ENCODE peak calls at places on chromosomes 12 and 14, in four cellular contexts. J is body of pancreas, V is ovary, P is sigmoid colon. I is an unnamed sample. For H3K27me3 and H3K36me3, the result is how much of the 10 kb centered on the place peaks cover.

GRCh38 chr12:125549836-125550235 is 484.6 kb downstream of the AACS start:
- DNase-seq in J (no peak), V (no peak), P (no peak), I (no peak)

GRCh38 chr12:16228067-16228466 is 49.4 kb downstream of the SLC15A5 start:
- DNase-seq in J (no peak), V (no peak), P (no peak), I (no peak)

GRCh38 chr14:71507681-71508080 is 424.5 kb upstream of the RGS6 start:
- DNase-seq in V (no peak), J (no peak), P (no peak), I (no peak)

GRCh38 chr12:20183563-20183962 is 184.8 kb upstream of the PDE3A start:
- DNase-seq in P (no peak), V (no peak), J (no peak), I (no peak)

GRCh38 chr14:38134631-38135030 is 73.1 kb upstream of the SSTR1 start:
- DNase-seq in P (no peak), V (no peak), J (no peak), I (no peak)

GRCh38 chr14:68589447-68590232 is 203.2 kb downstream of the ZFP36L1 start:
- DNase-seq in J (no peak), V (peak), P (peak), I (no peak)

GRCh38 chr12:110582286-110583136 is 607 bp downstream of the PPTC7 start:
- DNase-seq in V (peak), P (peak), J (peak), I (peak)

GRCh38 chr12:25855716-25856115 is 102.8 kb upstream of the RASSF8 start:
- DNase-seq in P (no peak), V (no peak), J (no peak), I (no peak)

GRCh38 chr12:24890048-24890447 is 58.9 kb downstream of the BCAT1 start:
- DNase-seq in P (no peak), V (no peak), J (no peak), I (no peak)

GRCh38 chr12:5518584-5519365 is 86.9 kb downstream of the NTF3 start:
- DNase-seq in V (no peak), J (no peak), P (no peak), I (no peak)

GRCh38 chr14:22752422-22752821 is 14.1 kb upstream of the OXA1L start:
- DNase-seq in P (no peak), J (no peak), V (no peak), I (no peak)

GRCh38 chr14:100498068-100498467 is 89.1 kb downstream of the BEGAIN start:
- DNase-seq in P (no peak), V (no peak), J (no peak), I (no peak)

GRCh38 chr12:43812926-43813325 is 6.8 kb upstream of the TWF1 start:
- DNase-seq in P (no peak), J (no peak), V (no peak), I (no peak)

GRCh38 chr12:52443966-52444365 is 8.0 kb downstream of the KRT6B start:
- DNase-seq in P (no peak), J (no peak), V (no peak), I (no peak)

GRCh38 chr12:30308010-30308717 is 387.5 kb downstream of the IPO8 start:
- DNase-seq in V (no peak), J (no peak), P (no peak), I (no peak)

GRCh38 chr12:113802966-113803828 is 162.9 kb downstream of the RBM19 start:
- DNase-seq in V (no peak), J (no peak), P (no peak), I (no peak)

DNA sequence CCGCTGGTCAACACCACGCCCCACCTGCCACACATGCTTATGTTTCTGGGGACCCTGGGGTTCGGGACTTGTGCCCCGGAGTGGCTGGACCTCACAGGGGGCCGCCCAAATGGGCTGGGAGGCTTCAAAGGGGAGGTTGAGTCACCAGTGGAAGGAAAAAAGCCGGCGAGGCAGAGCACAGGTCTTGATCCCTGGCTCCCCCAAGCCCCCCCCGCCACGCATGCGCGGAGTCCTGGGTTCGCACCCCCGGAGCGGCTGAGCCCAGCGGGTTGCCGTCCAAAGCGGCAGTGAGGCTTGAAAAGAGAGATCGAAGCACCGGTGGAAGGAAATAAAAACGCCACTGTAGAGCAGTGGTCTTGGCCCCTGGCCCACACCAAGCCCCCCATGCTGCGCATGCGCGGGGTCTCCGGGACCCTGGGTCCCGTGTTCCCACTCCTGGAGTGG is 313.5 kb downstream of the ALG10 start:
- DNase-seq in V (no peak), P (no peak), J (no peak), I (no peak)
- H3K27me3 ChIP-seq in V (under half), P (under half), J (under half), I (under half)

GRCh38 chr14:63542231-63542999 is 762 bp downstream of the PPP2R5E start:
- DNase-seq in V (no peak), P (no peak), J (peak), I (no peak)

GRCh38 chr14:63545431-63545830 is 2.3 kb upstream of the PPP2R5E start:
- DNase-seq in V (no peak), J (no peak), P (no peak), I (no peak)

GRCh38 chr14:63544641-63545234 is 1.6 kb upstream of the PPP2R5E start:
- DNase-seq in J (peak), V (no peak), P (no peak), I (no peak)

GRCh38 chr14:63543826-63544320 is 696 bp upstream of the PPP2R5E start:
- DNase-seq in J (peak), P (no peak), V (no peak), I (no peak)

DNA sequence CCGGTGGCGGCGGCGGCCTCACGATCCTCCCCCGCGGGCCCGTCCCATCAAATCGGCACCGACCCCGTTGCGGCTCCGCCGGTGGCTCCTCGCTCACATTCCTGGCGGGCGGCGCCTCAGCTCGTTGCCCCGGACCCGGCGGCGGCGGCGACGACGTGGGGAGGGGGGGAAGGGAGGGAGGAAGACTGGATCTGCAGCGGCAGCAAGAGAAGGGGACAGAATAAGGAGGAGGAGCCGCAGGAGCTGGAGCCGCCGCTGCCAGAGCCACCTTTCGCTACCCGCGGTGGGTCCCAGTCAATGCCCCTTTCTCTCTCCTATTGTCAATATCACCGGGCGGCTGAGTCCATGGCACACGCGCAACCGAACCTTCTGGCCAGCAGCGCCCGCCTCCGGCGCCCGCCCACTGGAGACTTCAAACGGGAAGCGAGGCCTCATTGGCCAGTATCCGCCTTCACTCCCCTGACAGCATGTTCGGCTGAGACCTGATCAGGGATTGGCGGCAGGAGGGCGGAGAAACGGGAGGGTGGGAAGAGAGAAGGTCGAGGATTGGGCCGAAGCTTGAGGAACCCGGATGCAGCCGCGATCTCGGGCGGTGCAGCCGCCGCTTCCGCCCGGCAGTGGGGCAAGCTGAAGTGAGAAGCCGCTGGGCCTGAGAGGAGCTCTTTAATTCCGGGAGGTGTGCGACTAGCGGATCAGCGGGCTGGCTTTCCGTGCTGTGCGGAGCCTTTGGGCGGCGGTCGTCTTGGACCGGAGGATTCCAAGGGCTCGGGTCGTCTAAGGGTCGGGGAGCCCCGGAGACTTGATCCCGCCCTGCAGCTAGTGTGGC is at the start of gene PPP2R5E:
- DNase-seq in P (peak), V (peak), J (peak), I (peak)
- TF ChIP-seq POLR2A in P (peak), V (peak), J (peak), I (peak)

GRCh38 chr14:31128601-31129526 is 78.7 kb downstream of the HECTD1 start:
- DNase-seq in V (no peak), P (no peak), J (no peak), I (no peak)
- H3K36me3 ChIP-seq in V (under half), P (half or more), J (under half), I (half or more)

GRCh38 chr14:101559250-101559623 is 2.1 kb upstream of the DIO3 start:
- DNase-seq in V (no peak), J (no peak), P (no peak), I (no peak)
- H3K27me3 ChIP-seq in V (under half), J (under half), P (under half), I (under half)

DNA sequence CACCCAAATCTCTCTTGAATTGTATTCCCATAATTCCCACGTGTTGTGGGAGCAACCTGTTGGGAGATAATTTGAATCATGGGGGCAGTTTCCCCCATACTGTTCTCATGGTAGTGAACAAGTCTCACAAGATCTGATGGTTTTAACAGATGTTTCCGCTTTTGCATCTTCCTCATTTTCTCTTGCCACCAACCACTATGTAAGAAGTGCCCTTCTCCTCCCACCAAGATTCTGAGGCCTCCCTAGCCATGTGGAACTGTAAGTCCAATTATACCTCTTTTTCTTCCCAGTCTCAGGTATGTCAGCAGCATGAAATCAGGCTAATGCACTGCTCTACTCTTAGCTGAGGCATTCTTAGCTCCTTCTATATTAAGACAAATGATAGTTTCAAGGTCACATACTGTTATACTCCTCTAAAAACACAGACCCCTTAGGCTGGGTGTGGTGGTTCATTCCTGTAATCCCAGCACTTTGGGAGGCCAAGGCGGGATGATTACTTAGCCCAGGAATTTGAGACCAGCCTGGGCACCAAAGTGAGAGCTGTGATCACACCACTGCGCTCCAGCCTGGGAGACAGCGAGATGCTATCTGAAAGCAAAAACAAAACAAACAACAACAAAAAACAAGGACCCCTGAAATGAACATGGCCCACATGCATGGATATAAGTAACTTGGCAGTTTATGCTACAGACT is 3.6 kb downstream of the SCAF11 start:
- DNase-seq in V (no peak), J (no peak), P (no peak), I (no peak)
- TF ChIP-seq POLR2A in V (no peak), J (no peak), P (no peak), I (no peak)

GRCh38 chr14:96564389-96564788 is 62.2 kb downstream of the PAPOLA start:
- DNase-seq in P (no peak), J (no peak), V (no peak), I (no peak)
- H3K36me3 ChIP-seq in P (half or more), J (under half), V (under half), I (under half)

DNA sequence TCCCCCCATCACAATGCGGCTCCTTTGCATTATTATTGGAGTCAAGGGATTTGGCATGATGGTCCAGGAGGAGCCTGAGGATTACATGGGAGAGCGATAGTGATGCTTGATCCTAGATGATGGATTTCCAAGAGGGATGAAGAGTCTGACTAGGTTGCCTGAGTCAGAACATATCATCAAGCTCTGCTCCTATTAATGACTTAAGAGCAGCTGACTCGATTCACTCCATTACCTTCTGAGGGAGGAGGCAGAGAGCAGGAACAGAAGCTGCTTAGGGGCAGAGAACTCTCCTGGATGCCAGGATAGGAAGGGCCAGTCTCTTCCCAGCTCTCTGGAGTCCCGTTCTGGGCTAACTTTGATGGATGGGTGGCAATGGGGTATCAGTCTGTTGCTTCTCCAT is 54.0 kb upstream of the CISTR start:
- DNase-seq in J (no peak), P (no peak), V (no peak), I (no peak)
- H3K27me3 ChIP-seq in J (under half), P (under half), V (under half), I (under half)

GRCh38 chr14:64337901-64338615 is 43.9 kb upstream of the ESR2 start:
- DNase-seq in P (no peak), V (no peak), J (peak), I (no peak)
- TF ChIP-seq POLR2A in P (no peak), V (no peak), J (peak), I (no peak)

GRCh38 chr14:73721101-73721821 is 7.1 kb upstream of the PNMA1 start:
- DNase-seq in V (peak), P (no peak), J (no peak), I (no peak)

GRCh38 chr14:73718742-73719251 is 4.6 kb upstream of the PNMA1 start:
- DNase-seq in P (peak), J (no peak), V (peak), I (no peak)

GRCh38 chr14:73720636-73721035 is 6.5 kb upstream of the PNMA1 start:
- DNase-seq in V (no peak), P (no peak), J (no peak), I (no peak)

GRCh38 chr14:73719361-73719760 is 5.2 kb upstream of the PNMA1 start:
- DNase-seq in V (no peak), P (no peak), J (no peak), I (no peak)

DNA sequence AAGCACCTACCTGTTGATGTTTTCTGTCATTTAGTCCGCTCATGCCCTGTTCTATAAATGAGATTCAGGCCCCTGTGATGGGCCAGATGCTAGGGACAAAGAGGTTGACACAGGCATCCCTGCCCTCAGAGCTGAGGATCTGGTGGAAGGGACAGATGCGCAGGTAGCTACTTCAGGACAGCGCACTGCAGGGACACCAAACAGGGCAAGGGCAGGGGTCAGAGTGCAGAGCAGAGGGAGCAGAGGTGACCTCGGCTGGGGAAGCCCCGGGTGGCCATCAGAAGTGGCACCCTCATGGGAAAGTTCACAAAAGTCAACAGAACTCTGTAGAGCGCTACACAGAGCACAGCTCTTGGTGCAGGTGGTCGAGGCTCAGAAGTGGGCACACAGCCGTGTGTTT is 5.6 kb upstream of the PNMA1 start:
- DNase-seq in V (peak), J (no peak), P (no peak), I (peak)
- H3K36me3 ChIP-seq in V (under half), J (under half), P (half or more), I (under half)

I was measured in right lobe of liver.